ENCODE peak calls at places on chromosomes 3 and 15, in eight cellular contexts. F, K, Y, Z, O, N, H and S are unnamed samples.

GRCh38 chr3:182092662-182093262 is 381.0 kb downstream of the SOX2 start:
- DNase-seq in Y (no peak), F (no peak), N (no peak), K (no peak), H (peak; percentile 32), Z (peak; percentile 30), O (no peak), S (no peak)

GRCh38 chr3:136929984-136930671 is 27.7 kb upstream of the IL20RB start:
- DNase-seq in K (peak; percentile 44), Y (no peak), H (no peak), Z (peak; percentile 23), O (no peak), F (no peak), N (no peak), S (peak; percentile 64)

GRCh38 chr3:158072790-158073189 is 33.4 kb downstream of the SHOX2 start:
- DNase-seq in N (no peak), O (no peak), F (no peak), H (no peak), Z (no peak), Y (no peak), K (no peak), S (no peak)

GRCh38 chr3:138042043-138042442 is 32.1 kb downstream of the CLDN18 start:
- DNase-seq in Y (no peak), N (no peak), Z (peak; percentile 84), H (no peak), K (peak; percentile 89), O (no peak), F (peak; percentile 35), S (peak; percentile 67)

GRCh38 chr3:158532099-158532734 is 38.8 kb upstream of the MLF1 start:
- DNase-seq in O (peak; percentile 68), K (peak; percentile 70), F (peak; percentile 53), Z (peak; percentile 42), N (no peak), H (no peak), Y (peak; percentile 41), S (peak; percentile 24)

GRCh38 chr3:112653881-112654300 is 12.9 kb upstream of the CCDC80 start:
- DNase-seq in Y (no peak), H (no peak), N (no peak), K (peak; percentile 98), Z (peak; percentile 96), F (peak; percentile 72), O (no peak), S (peak; percentile 64)

GRCh38 chr3:123367467-123368154 is 81.3 kb downstream of the ADCY5 start:
- DNase-seq in Y (no peak), O (peak; percentile 41), H (no peak), N (no peak), F (no peak), Z (no peak), K (no peak), S (no peak)

GRCh38 chr3:50204804-50205718 is at the start of gene SLC38A3:
- DNase-seq in O (no peak), K (no peak), N (no peak), H (peak; percentile 78), F (no peak), Z (no peak), Y (no peak), S (no peak)

GRCh38 chr3:195828762-195829161 is 17.0 kb upstream of the MUC4 start:
- DNase-seq in Y (no peak), H (no peak), O (no peak), N (no peak), K (no peak), F (no peak), Z (no peak), S (no peak)

GRCh38 chr3:124993462-124993861 is 58.9 kb upstream of the MUC13 start:
- DNase-seq in F (no peak), N (no peak), O (no peak), K (no peak), Y (no peak), Z (no peak), H (no peak), S (no peak)

GRCh38 chr3:188832961-188833615 is 338.7 kb upstream of the TPRG1 start:
- DNase-seq in K (no peak), H (no peak), Y (no peak), Z (no peak), F (no peak), N (no peak), O (no peak), S (peak; percentile 84)

GRCh38 chr15:40793216-40793989 is 13.5 kb upstream of the ZFYVE19 start:
- DNase-seq in O (no peak), F (peak; percentile 98), H (no peak), K (peak; percentile 98), Z (peak; percentile 96), Y (peak; percentile 92), N (no peak), S (peak; percentile 96)

GRCh38 chr3:57803647-57804081 is 47.6 kb downstream of the SLMAP start:
- DNase-seq in H (no peak), N (no peak), K (peak; percentile 97), Z (peak; percentile 94), F (peak; percentile 97), O (no peak), Y (peak; percentile 96), S (peak; percentile 97)

GRCh38 chr3:141342386-141342785 is 25.9 kb upstream of the ZBTB38 start:
- DNase-seq in H (no peak), N (no peak), Z (no peak), F (no peak), Y (no peak), O (no peak), K (no peak), S (no peak)

GRCh38 chr15:67852433-67852832 is 12.6 kb upstream of the RNU6-1 start:
- DNase-seq in H (no peak), Z (no peak), Y (no peak), O (no peak), K (no peak), N (no peak), F (no peak), S (no peak)

GRCh38 chr3:16596352-16597032 is 8.7 kb downstream of the DAZL start:
- DNase-seq in F (no peak), O (peak; percentile 21), N (no peak), H (no peak), Y (no peak), K (no peak), Z (no peak), S (no peak)

GRCh38 chr3:129360224-129360623 is 68.2 kb downstream of the EFCAB12 start:
- DNase-seq in H (no peak), N (no peak), O (no peak), Z (no peak), F (no peak), K (no peak), Y (no peak), S (no peak)

GRCh38 chr15:58111718-58112104 is 26.5 kb upstream of the AQP9 start:
- DNase-seq in N (no peak), Y (no peak), Z (no peak), F (no peak), H (no peak), K (no peak), O (no peak), S (no peak)

GRCh38 chr15:65344909-65345275 is 32.9 kb downstream of the IGDCC3 start:
- DNase-seq in O (no peak), Z (no peak), K (peak; percentile 12), H (no peak), N (no peak), F (peak; percentile 11), Y (no peak), S (peak; percentile 62)

GRCh38 chr3:74273091-74273490 is 341.4 kb downstream of the CNTN3 start:
- DNase-seq in K (peak; percentile 22), F (no peak), Z (peak; percentile 2), O (no peak), H (no peak), N (no peak), Y (no peak), S (peak; percentile 19)

GRCh38 chr15:75620776-75621536 is 4.6 kb downstream of the SNUPN start:
- DNase-seq in F (no peak), K (peak; percentile 89), Z (peak; percentile 95), H (no peak), Y (no peak), N (no peak), O (no peak), S (peak; percentile 78)
- TF ChIP-seq CTCF in F (no peak), K (peak; percentile 38), Z (peak; percentile 45), H (no peak), Y (no peak), N (no peak), O (no peak), S (peak; percentile 37)

GRCh38 chr15:69087581-69087980 is 72.9 kb upstream of the GLCE start:
- DNase-seq in N (no peak), Y (no peak), H (no peak), K (no peak), Z (no peak), F (peak; percentile 17), O (no peak), S (no peak)
- H2AFZ ChIP-seq in N (no peak overlapping the region), Y (no peak overlapping the region), H (no peak overlapping the region), K (no peak overlapping the region), Z (no peak overlapping the region), F (no peak overlapping the region), O (no peak overlapping the region), S (no peak overlapping the region)

DNA sequence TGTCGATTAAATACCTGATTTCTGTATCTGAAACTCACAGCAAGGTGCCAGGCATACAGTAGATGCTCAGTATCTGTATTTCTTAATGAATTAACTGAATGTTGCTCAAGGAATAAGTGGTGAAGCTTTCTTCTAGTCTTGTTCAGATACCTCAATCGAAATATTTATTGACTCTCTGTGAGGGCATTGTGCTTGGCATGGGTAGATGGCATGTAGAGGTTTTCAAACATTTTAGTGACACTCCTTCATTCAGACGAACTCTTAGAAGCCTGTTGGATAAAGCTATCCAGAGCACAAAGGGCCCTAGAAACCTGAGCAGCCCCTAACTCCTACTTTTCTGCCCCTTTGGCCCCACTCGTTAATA is 369 bp upstream of the SNX1 start:
- DNase-seq in H (no peak), O (no peak), Z (no peak), F (no peak), Y (no peak), K (no peak), N (no peak), S (no peak)
- H3K9ac ChIP-seq in H (no peak overlapping the region), O (peak overlapping the region; percentile 83), Z (no peak overlapping the region), F (peak overlapping the region; percentile 94), Y (peak overlapping the region; percentile 77), K (peak overlapping the region; percentile 71), N (no peak overlapping the region), S (no peak overlapping the region)

GRCh38 chr3:14452676-14453367 is 50.4 kb downstream of the SLC6A6 start:
- DNase-seq in O (no peak), N (no peak), K (peak; percentile 98), F (peak; percentile 92), Y (peak; percentile 73), Z (peak; percentile 99), H (no peak), S (peak; percentile 81)
- TF ChIP-seq CTCF in O (no peak), N (no peak), K (peak; percentile 21), F (no peak), Y (no peak), Z (no peak), H (no peak), S (no peak)

GRCh38 chr15:44084728-44085127 is 110.3 kb downstream of the FRMD5 start:
- DNase-seq in N (no peak), K (no peak), Z (peak; percentile 19), Y (no peak), H (no peak), F (peak; percentile 53), O (no peak), S (peak; percentile 34)
- H2AFZ ChIP-seq in N (no peak overlapping the region), K (no peak overlapping the region), Z (no peak overlapping the region), Y (no peak overlapping the region), H (no peak overlapping the region), F (peak overlapping the region; percentile 46), O (no peak overlapping the region), S (peak overlapping the region; percentile 58)